ENCODE peak calls at places on chromosomes 6 and 20, in ten cellular contexts. One of them, this sample, is unnamed.
A peak's percentile ranks its signal among the peaks of the same experiment; 100 is the strongest.

GRCh38 chr6:169669889-169670288 is 31.9 kb downstream of the WDR27 start:
- DNase-seq in spleen: no peak
- DNase-seq in uterus: no peak
- DNase-seq in pancreas: no peak
- DNase-seq in left lung: no peak
- DNase-seq in right lobe of liver: peak; percentile 37
- DNase-seq in esophagus muscularis mucosa: no peak
- DNase-seq in colonic mucosa: no peak
- DNase-seq in GM23338: no peak
- DNase-seq in upper lobe of right lung: no peak
- DNase-seq in this sample: no peak

GRCh38 chr20:41149679-41150131 is 12.4 kb downstream of the PLCG1 start:
- DNase-seq in spleen: no peak
- DNase-seq in uterus: no peak
- DNase-seq in pancreas: no peak
- DNase-seq in left lung: no peak
- DNase-seq in right lobe of liver: peak; percentile 8
- DNase-seq in esophagus muscularis mucosa: no peak
- DNase-seq in colonic mucosa: peak; percentile 57
- DNase-seq in GM23338: no peak
- DNase-seq in upper lobe of right lung: no peak
- DNase-seq in this sample: no peak

GRCh38 chr20:19692685-19693119 is 65.4 kb upstream of the RIN2 start:
- DNase-seq in spleen: peak; percentile 87
- DNase-seq in uterus: peak; percentile 55
- DNase-seq in pancreas: peak; percentile 18
- DNase-seq in left lung: peak; percentile 34
- DNase-seq in right lobe of liver: no peak
- DNase-seq in esophagus muscularis mucosa: no peak
- DNase-seq in colonic mucosa: peak; percentile 73
- DNase-seq in GM23338: peak; percentile 77
- DNase-seq in upper lobe of right lung: peak; percentile 77
- DNase-seq in this sample: peak; percentile 70

GRCh38 chr20:22752324-22752723 is 168.0 kb upstream of the FOXA2 start:
- DNase-seq in spleen: no peak
- DNase-seq in uterus: no peak
- DNase-seq in pancreas: no peak
- DNase-seq in left lung: no peak
- DNase-seq in right lobe of liver: no peak
- DNase-seq in esophagus muscularis mucosa: no peak
- DNase-seq in colonic mucosa: no peak
- DNase-seq in GM23338: no peak
- DNase-seq in upper lobe of right lung: no peak
- DNase-seq in this sample: no peak

GRCh38 chr6:157912326-157912725 is 69.3 kb upstream of the SYNJ2 start:
- DNase-seq in spleen: no peak
- DNase-seq in uterus: peak; percentile 29
- DNase-seq in pancreas: no peak
- DNase-seq in left lung: no peak
- DNase-seq in right lobe of liver: no peak
- DNase-seq in esophagus muscularis mucosa: no peak
- DNase-seq in colonic mucosa: no peak
- DNase-seq in GM23338: peak; percentile 29
- DNase-seq in upper lobe of right lung: no peak
- DNase-seq in this sample: no peak

GRCh38 chr6:43983191-43983590 is 144.1 kb downstream of the MRPL14 start:
- DNase-seq in spleen: no peak
- DNase-seq in uterus: no peak
- DNase-seq in pancreas: no peak
- DNase-seq in left lung: no peak
- DNase-seq in right lobe of liver: no peak
- DNase-seq in esophagus muscularis mucosa: no peak
- DNase-seq in colonic mucosa: no peak
- DNase-seq in GM23338: no peak
- DNase-seq in upper lobe of right lung: no peak
- DNase-seq in this sample: peak; percentile 22

GRCh38 chr6:42249279-42249678 is 31.6 kb upstream of the MRPS10 start:
- DNase-seq in spleen: no peak
- DNase-seq in uterus: no peak
- DNase-seq in pancreas: no peak
- DNase-seq in left lung: no peak
- DNase-seq in right lobe of liver: no peak
- DNase-seq in esophagus muscularis mucosa: no peak
- DNase-seq in colonic mucosa: no peak
- DNase-seq in GM23338: no peak
- DNase-seq in upper lobe of right lung: no peak
- DNase-seq in this sample: no peak

GRCh38 chr6:132067286-132067685 is 116.1 kb upstream of the CCN2 start:
- DNase-seq in spleen: no peak
- DNase-seq in uterus: no peak
- DNase-seq in pancreas: no peak
- DNase-seq in left lung: no peak
- DNase-seq in right lobe of liver: no peak
- DNase-seq in esophagus muscularis mucosa: no peak
- DNase-seq in colonic mucosa: no peak
- DNase-seq in GM23338: no peak
- DNase-seq in upper lobe of right lung: no peak
- DNase-seq in this sample: no peak

GRCh38 chr20:35508493-35509218 is 20.8 kb downstream of the C20orf173 start:
- DNase-seq in spleen: no peak
- DNase-seq in uterus: no peak
- DNase-seq in pancreas: no peak
- DNase-seq in left lung: no peak
- DNase-seq in right lobe of liver: no peak
- DNase-seq in esophagus muscularis mucosa: no peak
- DNase-seq in colonic mucosa: no peak
- DNase-seq in GM23338: no peak
- DNase-seq in upper lobe of right lung: no peak
- DNase-seq in this sample: no peak

GRCh38 chr20:35514371-35514960 is 15.0 kb downstream of the C20orf173 start:
- DNase-seq in spleen: no peak
- DNase-seq in uterus: no peak
- DNase-seq in pancreas: no peak
- DNase-seq in left lung: no peak
- DNase-seq in right lobe of liver: peak; percentile 31
- DNase-seq in esophagus muscularis mucosa: no peak
- DNase-seq in colonic mucosa: no peak
- DNase-seq in GM23338: no peak
- DNase-seq in upper lobe of right lung: no peak
- DNase-seq in this sample: no peak

GRCh38 chr20:35515341-35515740 is 14.1 kb downstream of the C20orf173 start:
- DNase-seq in spleen: no peak
- DNase-seq in uterus: no peak
- DNase-seq in pancreas: no peak
- DNase-seq in left lung: no peak
- DNase-seq in right lobe of liver: peak; percentile 29
- DNase-seq in esophagus muscularis mucosa: no peak
- DNase-seq in colonic mucosa: no peak
- DNase-seq in GM23338: no peak
- DNase-seq in upper lobe of right lung: no peak
- DNase-seq in this sample: no peak

GRCh38 chr20:35510946-35511735 is 18.3 kb downstream of the C20orf173 start:
- DNase-seq in spleen: no peak
- DNase-seq in uterus: no peak
- DNase-seq in pancreas: no peak
- DNase-seq in left lung: no peak
- DNase-seq in right lobe of liver: peak; percentile 27
- DNase-seq in esophagus muscularis mucosa: no peak
- DNase-seq in colonic mucosa: no peak
- DNase-seq in GM23338: no peak
- DNase-seq in upper lobe of right lung: no peak
- DNase-seq in this sample: no peak

GRCh38 chr20:35511814-35512420 is 17.5 kb downstream of the C20orf173 start:
- DNase-seq in spleen: no peak
- DNase-seq in uterus: no peak
- DNase-seq in pancreas: no peak
- DNase-seq in left lung: no peak
- DNase-seq in right lobe of liver: no peak
- DNase-seq in esophagus muscularis mucosa: no peak
- DNase-seq in colonic mucosa: peak; percentile 30
- DNase-seq in GM23338: peak; percentile 45
- DNase-seq in upper lobe of right lung: no peak
- DNase-seq in this sample: no peak
- TF ChIP-seq CTCF in spleen: peak; percentile 32
- TF ChIP-seq CTCF in uterus: peak; percentile 65
- TF ChIP-seq CTCF in pancreas: no peak
- TF ChIP-seq CTCF in left lung: peak; percentile 37
- TF ChIP-seq CTCF in right lobe of liver: peak; percentile 45
- TF ChIP-seq CTCF in esophagus muscularis mucosa: peak; percentile 59
- TF ChIP-seq CTCF in colonic mucosa: peak; percentile 43
- TF ChIP-seq CTCF in GM23338: peak; percentile 79
- TF ChIP-seq CTCF in upper lobe of right lung: peak; percentile 47
- TF ChIP-seq CTCF in this sample: peak; percentile 45

DNA sequence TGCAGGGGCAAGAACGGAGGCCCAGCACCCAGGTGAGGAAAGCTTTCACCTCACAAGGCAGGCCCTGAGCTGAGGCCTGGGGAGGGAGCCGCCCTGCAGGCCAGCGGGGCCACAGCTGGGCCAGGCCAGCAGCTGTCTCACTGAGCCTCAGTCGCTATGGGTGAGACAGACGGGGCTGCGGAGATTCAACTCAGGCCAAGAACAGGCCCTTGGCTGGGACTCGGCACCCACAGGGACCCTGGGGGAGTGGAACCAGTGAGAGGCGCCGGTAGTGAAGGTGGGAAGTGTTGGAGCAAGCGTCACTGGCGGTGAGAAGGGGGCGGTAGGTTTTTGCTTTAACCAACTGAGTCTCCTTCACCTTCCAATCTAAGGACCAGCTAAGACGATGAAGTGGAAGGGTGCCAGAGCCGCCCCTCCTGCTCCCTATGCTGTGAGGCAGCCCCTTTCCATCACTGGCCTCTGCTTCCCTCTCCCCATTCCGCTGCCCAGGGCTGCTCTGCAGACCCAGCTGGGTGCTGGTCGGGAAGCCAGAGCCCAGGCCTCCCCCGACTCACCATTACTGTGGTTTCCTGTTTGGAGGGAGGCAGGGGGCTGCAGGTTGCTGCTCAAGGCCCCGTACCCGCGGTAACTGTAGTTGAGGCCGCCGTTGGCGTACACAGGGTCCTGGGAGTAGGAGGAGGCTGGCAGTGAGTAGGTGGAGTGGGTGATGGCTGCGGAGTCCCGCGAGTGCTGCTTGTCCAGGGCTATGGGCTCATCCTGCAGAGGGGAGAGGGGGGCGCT is 93.7 kb downstream of the ASXL1 start:
- DNase-seq in spleen: peak; percentile 71
- DNase-seq in uterus: peak; percentile 19
- DNase-seq in pancreas: peak; percentile 13
- DNase-seq in left lung: no peak
- DNase-seq in right lobe of liver: peak; percentile 50
- DNase-seq in esophagus muscularis mucosa: no peak
- DNase-seq in colonic mucosa: no peak
- DNase-seq in GM23338: no peak
- DNase-seq in upper lobe of right lung: peak; percentile 51
- DNase-seq in this sample: no peak
- H3K4me1 ChIP-seq in spleen: peaks cover 69% of the 10 kb centered on the region
- H3K4me1 ChIP-seq in uterus: peaks cover 8% of the 10 kb centered on the region
- H3K4me1 ChIP-seq in pancreas: peaks cover 39% of the 10 kb centered on the region
- H3K4me1 ChIP-seq in left lung: peaks cover 4% of the 10 kb centered on the region
- H3K4me1 ChIP-seq in right lobe of liver: peaks cover 11% of the 10 kb centered on the region
- H3K4me1 ChIP-seq in esophagus muscularis mucosa: peaks cover 64% of the 10 kb centered on the region
- H3K4me1 ChIP-seq in colonic mucosa: no peaks in the 10 kb centered on the region
- H3K4me1 ChIP-seq in GM23338: peaks cover 5% of the 10 kb centered on the region
- H3K4me1 ChIP-seq in upper lobe of right lung: peaks cover 24% of the 10 kb centered on the region
- H3K4me1 ChIP-seq in this sample: peaks cover 47% of the 10 kb centered on the region

DNA sequence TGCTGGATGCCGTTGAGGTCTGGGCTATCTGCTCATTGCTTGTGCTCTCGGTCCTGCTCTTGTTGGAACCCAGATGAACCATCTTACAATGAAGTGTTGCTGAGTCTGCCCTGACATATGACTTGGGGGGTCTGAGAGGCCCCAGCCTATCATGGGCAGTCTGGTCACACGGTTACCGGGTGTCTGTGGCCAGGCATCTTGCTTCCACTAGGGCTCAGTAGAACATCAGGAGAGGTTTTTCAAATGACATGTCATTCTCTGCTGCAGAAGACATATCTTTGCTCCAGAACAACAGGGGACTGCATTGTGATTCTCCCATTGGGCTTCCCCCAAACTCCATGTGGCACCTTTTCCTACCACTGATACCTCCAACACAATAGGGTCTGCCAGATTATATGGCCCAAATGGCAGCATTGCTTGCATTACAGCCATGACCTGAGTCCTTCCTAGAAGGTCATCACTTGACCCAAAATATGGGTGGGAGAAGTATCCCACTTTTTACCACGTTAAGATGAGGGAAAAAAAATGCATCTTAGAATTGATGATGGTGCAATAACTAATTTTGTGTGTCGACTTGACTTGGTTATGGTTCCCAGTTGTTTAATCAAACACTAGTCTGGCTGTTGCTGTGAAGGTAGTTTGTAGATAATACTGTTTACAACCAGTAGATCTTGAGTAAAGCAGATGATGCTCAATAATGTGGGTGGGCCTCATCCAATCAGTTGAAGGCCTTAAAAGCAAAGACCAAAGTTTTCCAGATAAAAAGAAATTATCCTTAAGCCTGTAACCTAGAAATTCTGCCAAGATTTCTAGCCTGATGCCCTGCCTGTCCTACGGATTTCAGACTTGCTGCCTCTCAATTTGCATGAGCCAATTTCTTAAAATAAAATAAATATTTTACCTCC is 241.0 kb downstream of the QKI start:
- DNase-seq in spleen: no peak
- DNase-seq in uterus: no peak
- DNase-seq in pancreas: no peak
- DNase-seq in left lung: no peak
- DNase-seq in right lobe of liver: no peak
- DNase-seq in esophagus muscularis mucosa: no peak
- DNase-seq in colonic mucosa: no peak
- DNase-seq in GM23338: no peak
- DNase-seq in upper lobe of right lung: no peak
- DNase-seq in this sample: no peak
- TF ChIP-seq CTCF in spleen: no peak
- TF ChIP-seq CTCF in uterus: no peak
- TF ChIP-seq CTCF in pancreas: no peak
- TF ChIP-seq CTCF in left lung: no peak
- TF ChIP-seq CTCF in right lobe of liver: no peak
- TF ChIP-seq CTCF in esophagus muscularis mucosa: no peak
- TF ChIP-seq CTCF in colonic mucosa: no peak
- TF ChIP-seq CTCF in GM23338: no peak
- TF ChIP-seq CTCF in upper lobe of right lung: no peak
- TF ChIP-seq CTCF in this sample: no peak

DNA sequence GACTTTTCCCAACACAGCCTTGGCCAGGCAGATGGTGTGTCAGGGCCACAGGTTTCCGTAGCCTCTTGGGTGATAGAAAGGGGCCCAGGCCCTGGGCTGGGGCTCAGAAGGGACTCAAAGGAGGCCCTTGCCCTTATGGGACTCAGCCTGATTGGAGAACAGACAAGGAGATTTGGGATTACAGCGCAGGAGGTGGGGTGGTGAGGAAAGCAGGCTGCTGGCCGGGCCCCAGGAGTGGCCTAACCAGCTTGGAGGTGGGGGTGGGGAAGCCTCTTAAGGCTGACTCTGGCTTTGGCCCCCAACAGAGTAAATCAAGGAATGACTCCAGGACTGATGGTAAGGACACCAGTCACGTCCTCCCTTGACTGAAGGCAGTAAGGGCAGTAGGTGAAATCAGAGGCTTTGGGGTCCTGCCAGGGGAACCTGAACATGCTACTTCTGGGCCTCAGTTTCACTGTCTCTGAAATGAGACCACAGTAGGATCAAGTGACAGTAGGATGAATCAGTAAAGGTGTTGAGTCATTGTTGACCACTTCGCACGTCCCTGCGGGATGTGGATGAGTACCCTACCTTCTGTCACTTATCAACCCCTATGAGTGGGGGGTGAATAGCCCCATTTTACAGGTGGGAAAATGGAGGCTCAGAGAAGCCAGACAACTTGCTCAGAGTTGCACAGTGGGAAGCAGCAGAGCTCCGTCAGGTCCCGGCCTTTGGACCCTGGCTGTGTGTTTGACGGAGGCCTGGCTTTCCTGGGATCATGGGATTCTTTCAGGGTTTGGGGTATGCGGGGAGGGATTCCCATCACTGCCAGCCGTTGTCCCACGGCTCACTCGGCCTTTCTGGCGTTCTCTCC is 4.5 kb downstream of the SNAI1 start:
- DNase-seq in spleen: no peak
- DNase-seq in uterus: no peak
- DNase-seq in pancreas: no peak
- DNase-seq in left lung: no peak
- DNase-seq in right lobe of liver: no peak
- DNase-seq in esophagus muscularis mucosa: no peak
- DNase-seq in colonic mucosa: no peak
- DNase-seq in GM23338: no peak
- DNase-seq in upper lobe of right lung: no peak
- DNase-seq in this sample: no peak
- H3K4me1 ChIP-seq in spleen: peaks cover 70% of the 10 kb centered on the region
- H3K4me1 ChIP-seq in uterus: peaks cover 16% of the 10 kb centered on the region
- H3K4me1 ChIP-seq in pancreas: no peaks in the 10 kb centered on the region
- H3K4me1 ChIP-seq in left lung: peaks cover 28% of the 10 kb centered on the region
- H3K4me1 ChIP-seq in right lobe of liver: peaks cover 15% of the 10 kb centered on the region
- H3K4me1 ChIP-seq in esophagus muscularis mucosa: peaks cover 80% of the 10 kb centered on the region
- H3K4me1 ChIP-seq in colonic mucosa: peaks cover 5% of the 10 kb centered on the region
- H3K4me1 ChIP-seq in GM23338: peaks cover 73% of the 10 kb centered on the region
- H3K4me1 ChIP-seq in upper lobe of right lung: peaks cover 50% of the 10 kb centered on the region
- H3K4me1 ChIP-seq in this sample: peaks cover 78% of the 10 kb centered on the region

This sample was measured in sigmoid colon.